ENCODE peak calls at places on chromosomes 11 and 22, in seven cellular contexts. V, S, N, U, C, K and X are unnamed samples.

GRCh38 chr22:49992921-49993648 is 19.5 kb downstream of the IL17REL start:
- DNase-seq in V (no peak), S (peak), N (peak), U (peak), C (peak), K (peak), X (peak)

GRCh38 chr11:73795925-73796632 is 8.4 kb downstream of the MRPL48 start:
- DNase-seq in V (no peak), S (no peak), N (no peak), U (no peak), C (no peak), K (no peak), X (no peak)

GRCh38 chr22:26325641-26326040 is 103.4 kb upstream of the ASPHD2 start:
- DNase-seq in V (no peak), S (no peak), N (no peak), U (no peak), C (no peak), K (no peak), X (no peak)

GRCh38 chr22:37303821-37304274 is 21.5 kb downstream of the CYTH4 start:
- DNase-seq in V (no peak), S (no peak), N (no peak), U (no peak), C (no peak), K (peak), X (no peak)

GRCh38 chr22:42069801-42070516 is 653 bp downstream of the NAGA start:
- DNase-seq in V (no peak), S (no peak), N (no peak), U (peak), C (no peak), K (no peak), X (no peak)

GRCh38 chr22:35220221-35220620 is 37.1 kb upstream of the HMGXB4 start:
- DNase-seq in V (no peak), S (no peak), N (no peak), U (no peak), C (no peak), K (no peak), X (no peak)

GRCh38 chr11:109984634-109985289 is 108.4 kb upstream of the ZC3H12C start:
- DNase-seq in V (no peak), S (no peak), N (no peak), U (peak), C (peak), K (peak), X (no peak)

GRCh38 chr11:61011950-61012830 is 40.7 kb downstream of the CD6 start:
- DNase-seq in V (no peak), S (no peak), N (no peak), U (no peak), C (no peak), K (no peak), X (no peak)

GRCh38 chr11:96238563-96239166 is 104.3 kb downstream of the MAML2 start:
- DNase-seq in V (no peak), S (no peak), N (no peak), U (no peak), C (no peak), K (no peak), X (no peak)

GRCh38 chr11:130203766-130204702 is 44.5 kb downstream of the ST14 start:
- DNase-seq in V (no peak), S (peak), N (no peak), U (no peak), C (no peak), K (no peak), X (no peak)

GRCh38 chr11:76889414-76889975 is 28.8 kb downstream of the ACER3 start:
- DNase-seq in V (no peak), S (no peak), N (no peak), U (no peak), C (no peak), K (peak), X (no peak)

GRCh38 chr11:117833401-117833891 is 8.9 kb upstream of the FXYD2 start:
- DNase-seq in V (no peak), S (peak), N (no peak), U (no peak), C (no peak), K (no peak), X (no peak)

GRCh38 chr11:122778148-122778547 is 60.2 kb upstream of the CRTAM start:
- DNase-seq in V (no peak), S (no peak), N (no peak), U (no peak), C (no peak), K (no peak), X (no peak)

GRCh38 chr22:35328472-35328885 is 28.8 kb downstream of the TOM1 start:
- DNase-seq in V (no peak), S (no peak), N (no peak), U (no peak), C (no peak), K (no peak), X (no peak)

GRCh38 chr22:50141891-50142363 is 28.6 kb upstream of the PANX2 start:
- DNase-seq in V (no peak), S (no peak), N (no peak), U (no peak), C (no peak), K (no peak), X (no peak)

GRCh38 chr22:42519544-42520237 is at the start of gene RRP7A:
- DNase-seq in V (peak), S (peak), N (peak), U (peak), C (peak), K (peak), X (peak)

GRCh38 chr22:21697866-21698265 is 32.1 kb downstream of the PPIL2 start:
- DNase-seq in V (no peak), S (no peak), N (no peak), U (no peak), C (no peak), K (no peak), X (no peak)

GRCh38 chr22:20026996-20027601 is 6.2 kb downstream of the TANGO2 start:
- DNase-seq in V (no peak), S (no peak), N (no peak), U (no peak), C (no peak), K (no peak), X (no peak)

GRCh38 chr11:31509017-31509411 is 408 bp downstream of the IMMP1L start:
- DNase-seq in V (no peak), S (no peak), N (no peak), U (peak), C (no peak), K (no peak), X (no peak)

GRCh38 chr11:44883277-44883676 is 67.4 kb downstream of the TP53I11 start:
- DNase-seq in V (no peak), S (no peak), N (no peak), U (no peak), C (no peak), K (no peak), X (no peak)

GRCh38 chr11:16252373-16252772 is 104.0 kb downstream of the SOX6 start:
- DNase-seq in V (no peak), S (no peak), N (no peak), U (no peak), C (no peak), K (peak), X (no peak)

GRCh38 chr11:15988693-15989231 is 367.6 kb downstream of the SOX6 start:
- DNase-seq in V (no peak), S (no peak), N (no peak), U (no peak), C (no peak), K (peak), X (no peak)

GRCh38 chr22:37021041-37021440 is 1.5 kb downstream of the MPST start:
- DNase-seq in V (no peak), S (no peak), N (no peak), U (no peak), C (no peak), K (no peak), X (no peak)

GRCh38 chr11:69704508-69705245 is 855 bp upstream of the FGF19 start:
- DNase-seq in V (no peak), S (no peak), N (no peak), U (no peak), C (no peak), K (peak), X (no peak)

GRCh38 chr22:20989323-20990138 is 7.4 kb downstream of the LZTR1 start:
- DNase-seq in V (no peak), S (no peak), N (no peak), U (no peak), C (no peak), K (peak), X (no peak)

GRCh38 chr11:85236211-85236610 is 390.9 kb downstream of the DLG2 start:
- DNase-seq in V (no peak), S (no peak), N (no peak), U (no peak), C (no peak), K (no peak), X (no peak)

GRCh38 chr11:132962026-132962425 is 570.3 kb downstream of the OPCML start:
- DNase-seq in V (no peak), S (no peak), N (no peak), U (no peak), C (no peak), K (peak), X (no peak)

GRCh38 chr11:47591764-47592163 is 2.4 kb downstream of the C1QTNF4 start:
- DNase-seq in V (no peak), S (no peak), N (no peak), U (no peak), C (no peak), K (no peak), X (no peak)

GRCh38 chr22:31346733-31347250 is 646 bp upstream of the PATZ1 start:
- DNase-seq in V (peak), S (no peak), N (no peak), U (peak), C (no peak), K (peak), X (peak)

GRCh38 chr11:44595964-44596381 is 30.5 kb downstream of the CD82 start:
- DNase-seq in V (peak), S (no peak), N (no peak), U (no peak), C (no peak), K (peak), X (no peak)

GRCh38 chr11:103529217-103529684 is 420.0 kb downstream of the DYNC2H1 start:
- DNase-seq in V (no peak), S (no peak), N (no peak), U (no peak), C (no peak), K (peak), X (no peak)

GRCh38 chr22:47189056-47189916 is 426.8 kb downstream of the TBC1D22A start:
- DNase-seq in V (no peak), S (peak), N (no peak), U (no peak), C (no peak), K (no peak), X (peak)

GRCh38 chr11:126817523-126818450 is 182.8 kb downstream of the KIRREL3 start:
- DNase-seq in V (no peak), S (no peak), N (no peak), U (no peak), C (no peak), K (no peak), X (no peak)

GRCh38 chr11:87083029-87083428 is 45.3 kb downstream of the TMEM135 start:
- DNase-seq in V (no peak), S (no peak), N (no peak), U (no peak), C (no peak), K (no peak), X (no peak)

GRCh38 chr11:126366064-126366822 is 10.8 kb downstream of the ST3GAL4 start:
- DNase-seq in V (no peak), S (no peak), N (no peak), U (no peak), C (no peak), K (no peak), X (no peak)

GRCh38 chr11:121157756-121158155 is 56.7 kb downstream of the TECTA start:
- DNase-seq in V (no peak), S (no peak), N (no peak), U (no peak), C (no peak), K (no peak), X (no peak)

GRCh38 chr11:68997995-68998348 is 15.1 kb downstream of the MRGPRF start:
- DNase-seq in V (no peak), S (no peak), N (no peak), U (no peak), C (no peak), K (no peak), X (no peak)

GRCh38 chr11:32584921-32585320 is 1.3 kb downstream of the EIF3M start:
- DNase-seq in V (no peak), S (no peak), N (no peak), U (no peak), C (no peak), K (no peak), X (no peak)

GRCh38 chr11:44315947-44316387 is 6.0 kb upstream of the ALX4 start:
- DNase-seq in V (no peak), S (no peak), N (no peak), U (no peak), C (no peak), K (peak), X (no peak)

GRCh38 chr11:10322830-10323792 is 18.2 kb downstream of the ADM start:
- DNase-seq in V (no peak), S (peak), N (no peak), U (peak), C (peak), K (peak), X (no peak)
- TF ChIP-seq CTCF in V (peak), S (peak), N (peak), U (peak), C (peak), K (peak), X (peak)

GRCh38 chr11:134045799-134046635 is 22.9 kb upstream of the JAM3 start:
- DNase-seq in V (no peak), S (no peak), N (no peak), U (no peak), C (no peak), K (peak), X (no peak)
- TF ChIP-seq CTCF in V (no peak), S (peak), N (no peak), U (peak), C (no peak), K (peak), X (no peak)

GRCh38 chr11:64786308-64786707 is 8.0 kb upstream of the SF1 start:
- DNase-seq in V (no peak), S (peak), N (no peak), U (no peak), C (no peak), K (no peak), X (no peak)
- TF ChIP-seq CTCF in V (no peak), S (no peak), N (no peak), U (no peak), C (no peak), K (no peak), X (no peak)

DNA sequence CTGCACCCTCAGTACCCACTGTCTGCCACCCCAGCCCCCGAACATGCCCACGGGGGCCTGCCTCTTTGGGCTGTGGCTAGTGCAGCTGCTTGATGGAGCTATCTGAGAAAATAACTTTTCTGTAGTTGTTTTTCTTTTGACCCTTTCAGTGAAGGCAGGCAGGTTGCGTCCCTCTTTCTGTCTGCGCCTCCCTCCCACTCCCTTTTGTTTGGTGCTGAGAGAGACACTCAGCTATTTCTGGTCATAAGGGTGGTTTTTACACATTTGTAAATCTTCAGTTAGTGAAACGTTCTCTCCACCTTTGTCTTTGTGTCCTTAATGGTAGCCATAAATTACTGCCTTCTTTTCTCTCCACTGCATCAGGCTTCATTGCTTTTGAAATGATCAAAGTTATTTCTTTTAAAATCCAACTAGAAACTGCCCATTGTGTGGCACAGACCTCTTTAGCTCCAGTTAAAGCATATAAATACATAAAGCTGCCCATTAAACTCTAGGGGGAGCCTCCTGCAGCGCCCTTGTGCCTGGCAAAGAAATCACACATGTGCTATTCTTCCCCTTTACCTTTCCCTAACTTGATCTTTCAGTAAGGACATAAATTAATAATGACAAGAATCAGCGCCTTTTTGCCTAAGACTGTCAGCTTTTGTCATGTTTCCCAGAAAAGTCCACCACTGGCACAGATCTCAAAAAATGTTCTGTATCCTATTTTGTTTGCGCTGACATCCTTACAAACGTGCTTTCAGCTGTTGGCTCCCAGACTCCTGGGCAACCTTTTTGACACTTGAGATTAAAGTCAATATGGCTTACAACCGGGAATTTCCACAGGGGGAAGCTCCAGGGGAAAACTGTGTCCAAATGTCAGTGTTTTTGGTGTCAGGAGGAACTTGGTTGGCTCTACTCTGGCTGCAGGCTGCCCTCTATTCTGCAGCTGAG is 1.7 kb upstream of the SCUBE2 start:
- DNase-seq in V (no peak), S (no peak), N (no peak), U (no peak), C (no peak), K (peak), X (no peak)
- TF ChIP-seq CTCF in V (no peak), S (no peak), N (no peak), U (peak), C (peak), K (peak), X (no peak)

DNA sequence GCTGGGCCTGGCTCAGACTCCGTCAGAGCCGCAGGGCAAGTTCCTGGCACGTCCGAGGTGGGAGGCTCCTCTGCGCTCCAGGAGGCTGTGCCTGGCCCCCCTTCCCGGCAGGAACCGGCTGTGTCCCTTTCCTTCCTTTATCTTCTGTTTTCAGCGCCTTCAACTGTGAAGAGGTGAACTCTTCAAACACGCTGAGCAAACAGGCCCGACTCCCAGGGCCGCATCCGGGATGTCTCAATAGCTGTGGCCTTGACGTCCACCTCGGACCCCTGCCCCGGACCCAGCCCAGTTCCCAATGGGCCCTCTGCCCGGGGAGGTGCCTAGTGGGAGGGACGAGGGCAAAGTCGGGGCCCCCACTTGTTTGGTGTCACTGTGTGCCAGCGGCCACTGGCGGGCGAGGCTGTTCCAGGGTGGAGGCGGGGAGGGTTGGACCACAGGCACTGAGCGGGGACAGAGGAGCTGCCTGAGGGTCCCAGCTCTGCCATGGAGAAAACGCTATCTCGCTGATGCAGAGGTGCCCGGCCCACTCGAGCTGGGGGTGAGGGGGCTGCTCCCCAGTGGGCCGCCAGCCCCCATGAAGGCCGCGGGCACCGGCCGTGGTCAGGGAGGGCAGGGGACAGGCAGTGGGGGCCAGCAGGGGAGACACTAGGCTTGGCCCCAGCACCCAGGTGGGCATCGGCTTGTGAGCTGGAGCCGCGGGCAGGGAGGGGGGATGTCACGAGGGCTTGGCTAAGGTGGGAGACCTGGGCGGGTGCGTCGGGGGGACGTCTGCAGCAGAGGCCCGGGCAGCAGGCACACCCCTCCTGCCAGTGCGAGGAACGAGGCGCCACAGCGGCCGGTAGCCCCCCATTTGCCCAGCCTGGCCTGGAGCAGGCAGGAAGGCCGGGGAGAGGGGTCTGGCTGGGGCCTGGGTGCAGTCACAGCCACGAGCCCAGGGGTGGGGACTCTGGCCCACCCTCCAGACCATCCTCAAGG is 2.7 kb upstream of the MUC5B start:
- DNase-seq in V (no peak), S (no peak), N (no peak), U (no peak), C (no peak), K (peak), X (no peak)
- TF ChIP-seq CTCF in V (no peak), S (no peak), N (no peak), U (no peak), C (no peak), K (no peak), X (no peak)

GRCh38 chr11:72494109-72494429 is 59.7 kb upstream of the CLPB start:
- DNase-seq in V (no peak), S (no peak), N (no peak), U (no peak), C (no peak), K (no peak), X (no peak)

GRCh38 chr11:72491001-72491400 is 56.7 kb upstream of the CLPB start:
- DNase-seq in V (no peak), S (no peak), N (no peak), U (no peak), C (no peak), K (peak), X (no peak)

GRCh38 chr11:72497731-72498130 is 63.4 kb upstream of the CLPB start:
- DNase-seq in V (no peak), S (no peak), N (no peak), U (no peak), C (no peak), K (no peak), X (no peak)

GRCh38 chr11:72493426-72494108 is 59.2 kb upstream of the CLPB start:
- DNase-seq in V (no peak), S (no peak), N (no peak), U (no peak), C (no peak), K (peak), X (no peak)
- TF ChIP-seq CTCF in V (no peak), S (no peak), N (no peak), U (no peak), C (no peak), K (no peak), X (no peak)

DNA sequence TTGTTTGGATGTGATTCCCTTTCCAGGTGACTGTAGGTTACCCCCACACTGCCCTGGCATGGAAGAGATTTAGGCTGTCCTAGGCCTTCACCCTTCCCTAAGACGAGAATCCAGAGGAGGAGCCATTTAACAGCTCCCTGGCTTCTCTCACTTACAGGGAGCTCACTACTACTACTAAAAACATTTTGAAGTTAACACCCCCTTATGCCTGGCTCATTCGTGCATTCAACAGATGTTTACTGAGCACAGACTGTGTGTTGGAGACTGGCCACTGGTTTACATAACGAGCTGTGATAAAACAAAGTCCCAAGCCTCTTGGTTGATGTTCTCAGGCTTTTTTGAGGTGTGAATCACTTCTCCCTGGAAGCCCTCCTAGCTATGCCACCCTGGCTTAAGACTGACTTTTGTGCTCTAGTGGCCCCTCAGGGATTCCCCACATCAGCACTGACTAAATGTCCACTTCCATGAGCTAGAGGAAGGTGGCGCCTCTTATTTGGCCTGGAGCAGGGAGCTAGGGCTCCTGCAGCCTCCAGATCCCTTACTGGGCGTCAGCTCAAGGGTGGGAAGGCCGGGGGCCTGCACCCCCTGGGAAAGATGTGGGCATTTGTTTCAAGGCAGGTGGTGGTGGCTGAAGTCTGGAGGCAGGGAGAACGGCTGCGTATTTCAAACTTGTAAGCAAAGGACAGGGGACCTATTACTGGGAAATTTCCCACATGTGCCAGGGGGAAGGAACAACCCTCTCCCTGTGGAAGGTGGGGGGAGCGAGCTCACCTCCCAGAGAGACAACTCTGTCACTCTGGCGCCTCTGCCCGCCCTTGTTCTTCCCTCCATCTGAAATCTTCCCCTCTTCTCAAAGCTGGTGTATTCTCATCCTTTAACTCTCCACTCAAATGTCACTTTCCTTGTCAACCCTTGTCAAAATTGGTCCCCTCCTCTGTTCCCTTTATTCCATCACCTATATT is 19.4 kb upstream of the MALAT1 start:
- DNase-seq in V (peak), S (peak), N (no peak), U (peak), C (no peak), K (peak), X (no peak)
- TF ChIP-seq CTCF in V (peak), S (peak), N (no peak), U (peak), C (peak), K (peak), X (no peak)